ENCODE peak calls at places on chromosome 2, in eight cellular contexts. N, S, A, B, G, M, I and C are unnamed samples.

GRCh38 chr2:190352668-190353536 is 9.5 kb downstream of the INPP1 start:
- DNase-seq in N (no peak), S (peak), A (peak), B (no peak), G (peak), M (no peak), I (peak), C (no peak)

GRCh38 chr2:234313498-234313897 is 183.4 kb downstream of the ARL4C start:
- DNase-seq in N (no peak), S (no peak), A (no peak), B (no peak), G (no peak), M (no peak), I (no peak), C (no peak)

GRCh38 chr2:230691005-230691647 is 21.5 kb upstream of the CAB39 start:
- DNase-seq in N (no peak), S (no peak), A (no peak), B (no peak), G (peak), M (no peak), I (no peak), C (no peak)

GRCh38 chr2:74031203-74031602 is 46.5 kb downstream of the TET3 start:
- DNase-seq in N (no peak), S (no peak), A (no peak), B (no peak), G (no peak), M (no peak), I (no peak), C (no peak)

GRCh38 chr2:164457271-164457670 is 164.0 kb downstream of the GRB14 start:
- DNase-seq in N (no peak), S (no peak), A (no peak), B (no peak), G (no peak), M (no peak), I (no peak), C (no peak)

GRCh38 chr2:185628985-185629384 is 109.6 kb upstream of the FSIP2 start:
- DNase-seq in N (no peak), S (no peak), A (peak), B (peak), G (no peak), M (no peak), I (no peak), C (peak)

GRCh38 chr2:226131299-226131784 is 668.3 kb downstream of the IRS1 start:
- DNase-seq in N (no peak), S (peak), A (no peak), B (no peak), G (no peak), M (no peak), I (no peak), C (no peak)

GRCh38 chr2:38443021-38443541 is 66.0 kb upstream of the ATL2 start:
- DNase-seq in N (no peak), S (peak), A (no peak), B (peak), G (peak), M (no peak), I (peak), C (no peak)

GRCh38 chr2:240303896-240304745 is 131.3 kb upstream of the GPC1 start:
- DNase-seq in N (no peak), S (no peak), A (no peak), B (no peak), G (no peak), M (no peak), I (no peak), C (no peak)

GRCh38 chr2:64063924-64064331 is 44.7 kb upstream of the VPS54 start:
- DNase-seq in N (no peak), S (peak), A (no peak), B (peak), G (peak), M (no peak), I (peak), C (no peak)

GRCh38 chr2:100955226-100955625 is 46.9 kb upstream of the RPL31 start:
- DNase-seq in N (no peak), S (no peak), A (no peak), B (no peak), G (no peak), M (no peak), I (no peak), C (no peak)

GRCh38 chr2:237536083-237536415 is 30.3 kb upstream of the PRLH start:
- DNase-seq in N (no peak), S (no peak), A (no peak), B (no peak), G (no peak), M (no peak), I (no peak), C (no peak)

GRCh38 chr2:118168606-118169005 is 80.3 kb downstream of the INSIG2 start:
- DNase-seq in N (no peak), S (no peak), A (no peak), B (no peak), G (no peak), M (no peak), I (no peak), C (no peak)

GRCh38 chr2:139099721-139100120 is 319.5 kb upstream of the NXPH2 start:
- DNase-seq in N (no peak), S (no peak), A (no peak), B (no peak), G (peak), M (no peak), I (no peak), C (no peak)

GRCh38 chr2:106839849-106840595 is 45.9 kb downstream of the ST6GAL2 start:
- DNase-seq in N (no peak), S (no peak), A (peak), B (peak), G (no peak), M (no peak), I (no peak), C (peak)

DNA sequence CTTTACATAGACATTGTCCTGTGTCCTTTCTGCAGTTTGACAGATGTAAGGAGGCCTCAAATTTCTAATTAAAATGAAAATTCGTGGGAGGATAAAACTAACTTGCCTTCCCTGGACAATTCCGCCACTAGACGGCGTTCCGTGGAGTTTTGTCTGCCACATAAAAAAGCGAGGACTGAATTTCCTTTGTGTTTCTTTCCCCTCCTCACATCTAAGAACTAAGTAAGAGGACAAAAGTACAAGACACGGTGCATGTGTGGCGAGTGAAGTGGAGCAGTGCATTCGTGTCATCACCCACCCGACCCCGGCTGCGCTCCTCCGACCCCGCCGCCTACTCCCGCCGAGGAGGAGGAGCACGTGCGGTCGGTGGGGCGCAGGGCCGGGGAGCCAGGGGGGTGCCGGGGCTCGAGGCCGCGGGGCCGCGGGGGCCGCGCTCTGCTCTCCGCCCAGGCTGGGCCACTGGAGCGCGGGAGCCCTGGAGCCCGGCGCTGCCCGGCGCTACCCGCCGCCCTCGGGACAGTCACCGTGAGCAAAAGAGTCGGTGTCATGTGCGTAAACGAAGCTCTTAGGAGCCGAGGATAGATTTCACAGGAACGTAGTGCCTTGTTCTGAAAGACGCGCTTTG is 10.8 kb downstream of the TBR1 start:
- DNase-seq in N (no peak), S (peak), A (no peak), B (no peak), G (no peak), M (no peak), I (no peak), C (no peak)
- H3K4me3 ChIP-seq in N (no peak), S (peak), A (no peak), B (no peak), G (peak), M (no peak), I (peak), C (no peak)

GRCh38 chr2:18253686-18254197 is 306.7 kb downstream of the RDH14 start:
- DNase-seq in N (no peak), S (no peak), A (no peak), B (no peak), G (no peak), M (no peak), I (no peak), C (no peak)
- H3K4me3 ChIP-seq in N (no peak), S (no peak), A (no peak), B (no peak), G (no peak), M (no peak), I (no peak), C (no peak)

GRCh38 chr2:216131175-216131926 is 22.2 kb downstream of the XRCC5 start:
- DNase-seq in N (no peak), S (no peak), A (no peak), B (no peak), G (no peak), M (no peak), I (no peak), C (peak)

GRCh38 chr2:216133392-216133791 is 24.2 kb downstream of the XRCC5 start:
- DNase-seq in N (no peak), S (no peak), A (no peak), B (no peak), G (no peak), M (no peak), I (no peak), C (no peak)

GRCh38 chr2:216132585-216132984 is 23.4 kb downstream of the XRCC5 start:
- DNase-seq in N (no peak), S (no peak), A (no peak), B (no peak), G (no peak), M (no peak), I (no peak), C (no peak)

GRCh38 chr2:216126943-216127342 is 17.8 kb downstream of the XRCC5 start:
- DNase-seq in N (no peak), S (no peak), A (no peak), B (no peak), G (no peak), M (no peak), I (no peak), C (no peak)

GRCh38 chr2:216130346-216130951 is 21.3 kb downstream of the XRCC5 start:
- DNase-seq in N (no peak), S (peak), A (no peak), B (no peak), G (no peak), M (no peak), I (no peak), C (no peak)
- H3K4me3 ChIP-seq in N (no peak), S (no peak), A (no peak), B (no peak), G (no peak), M (no peak), I (no peak), C (no peak)

GRCh38 chr2:178448968-178449661 is 1.9 kb downstream of the PRKRA start:
- DNase-seq in N (no peak), S (no peak), A (no peak), B (no peak), G (no peak), M (no peak), I (no peak), C (no peak)
- H3K4me3 ChIP-seq in N (no peak), S (no peak), A (no peak), B (no peak), G (peak), M (no peak), I (no peak), C (no peak)